ENCODE peak calls at places on chromosomes 12 and 14, in eight cellular contexts. One of them, this sample, is unnamed. For H3K9me3, the result is how much of the 10 kb centered on the place peaks cover.

GRCh38 chr12:481422-481821 is 21.7 kb downstream of the B4GALNT3 start:
- DNase-seq in breast epithelium: no peak
- DNase-seq in SJCRH30: peak
- DNase-seq in mucosa of descending colon: no peak
- DNase-seq in BE2C: peak
- DNase-seq in RWPE2: no peak
- DNase-seq in naive thymus-derived CD4-positive, alpha-beta T cell: no peak
- DNase-seq in left ventricle myocardium inferior: peak
- DNase-seq in this sample: peak

GRCh38 chr14:102262894-102263462 is 42.0 kb downstream of the MOK start:
- DNase-seq in breast epithelium: no peak
- DNase-seq in SJCRH30: peak
- DNase-seq in mucosa of descending colon: no peak
- DNase-seq in BE2C: peak
- DNase-seq in RWPE2: peak
- DNase-seq in naive thymus-derived CD4-positive, alpha-beta T cell: no peak
- DNase-seq in left ventricle myocardium inferior: no peak
- DNase-seq in this sample: no peak

GRCh38 chr12:62933220-62933870 is 1.6 kb downstream of the PPM1H start:
- DNase-seq in breast epithelium: no peak
- DNase-seq in SJCRH30: no peak
- DNase-seq in mucosa of descending colon: no peak
- DNase-seq in BE2C: no peak
- DNase-seq in RWPE2: no peak
- DNase-seq in naive thymus-derived CD4-positive, alpha-beta T cell: no peak
- DNase-seq in left ventricle myocardium inferior: peak
- DNase-seq in this sample: no peak

GRCh38 chr12:3838065-3838464 is 35.1 kb downstream of the PARP11 start:
- DNase-seq in breast epithelium: no peak
- DNase-seq in SJCRH30: no peak
- DNase-seq in mucosa of descending colon: no peak
- DNase-seq in BE2C: no peak
- DNase-seq in RWPE2: no peak
- DNase-seq in naive thymus-derived CD4-positive, alpha-beta T cell: no peak
- DNase-seq in left ventricle myocardium inferior: no peak
- DNase-seq in this sample: no peak

GRCh38 chr12:128969480-128970055 is 116.3 kb downstream of the GLT1D1 start:
- DNase-seq in breast epithelium: no peak
- DNase-seq in SJCRH30: peak
- DNase-seq in mucosa of descending colon: no peak
- DNase-seq in BE2C: no peak
- DNase-seq in RWPE2: no peak
- DNase-seq in naive thymus-derived CD4-positive, alpha-beta T cell: no peak
- DNase-seq in left ventricle myocardium inferior: no peak
- DNase-seq in this sample: no peak

GRCh38 chr12:102618197-102618897 is 138.0 kb upstream of the IGF1 start:
- DNase-seq in breast epithelium: no peak
- DNase-seq in SJCRH30: no peak
- DNase-seq in mucosa of descending colon: no peak
- DNase-seq in BE2C: no peak
- DNase-seq in RWPE2: no peak
- DNase-seq in naive thymus-derived CD4-positive, alpha-beta T cell: no peak
- DNase-seq in left ventricle myocardium inferior: no peak
- DNase-seq in this sample: no peak

GRCh38 chr12:111458773-111459172 is 53.0 kb downstream of the SH2B3 start:
- DNase-seq in breast epithelium: peak
- DNase-seq in SJCRH30: no peak
- DNase-seq in mucosa of descending colon: no peak
- DNase-seq in BE2C: no peak
- DNase-seq in RWPE2: no peak
- DNase-seq in naive thymus-derived CD4-positive, alpha-beta T cell: no peak
- DNase-seq in left ventricle myocardium inferior: no peak
- DNase-seq in this sample: no peak

GRCh38 chr14:29846339-29847129 is 81.1 kb downstream of the PRKD1 start:
- DNase-seq in breast epithelium: no peak
- DNase-seq in SJCRH30: no peak
- DNase-seq in mucosa of descending colon: no peak
- DNase-seq in BE2C: no peak
- DNase-seq in RWPE2: no peak
- DNase-seq in naive thymus-derived CD4-positive, alpha-beta T cell: no peak
- DNase-seq in left ventricle myocardium inferior: no peak
- DNase-seq in this sample: no peak

GRCh38 chr12:47818007-47818376 is 1.7 kb downstream of the HDAC7 start:
- DNase-seq in breast epithelium: no peak
- DNase-seq in SJCRH30: no peak
- DNase-seq in mucosa of descending colon: no peak
- DNase-seq in BE2C: no peak
- DNase-seq in RWPE2: no peak
- DNase-seq in naive thymus-derived CD4-positive, alpha-beta T cell: no peak
- DNase-seq in left ventricle myocardium inferior: no peak
- DNase-seq in this sample: no peak
- H3K4me3 ChIP-seq in breast epithelium: peak
- H3K4me3 ChIP-seq in SJCRH30: no peak
- H3K4me3 ChIP-seq in mucosa of descending colon: no peak
- H3K4me3 ChIP-seq in BE2C: no peak
- H3K4me3 ChIP-seq in RWPE2: peak
- H3K4me3 ChIP-seq in naive thymus-derived CD4-positive, alpha-beta T cell: peak
- H3K4me3 ChIP-seq in left ventricle myocardium inferior: peak
- H3K4me3 ChIP-seq in this sample: peak

GRCh38 chr14:105943973-105944602 is 417.7 kb downstream of the TMEM121 start:
- DNase-seq in breast epithelium: no peak
- DNase-seq in SJCRH30: no peak
- DNase-seq in mucosa of descending colon: no peak
- DNase-seq in BE2C: no peak
- DNase-seq in RWPE2: no peak
- DNase-seq in naive thymus-derived CD4-positive, alpha-beta T cell: no peak
- DNase-seq in left ventricle myocardium inferior: no peak
- DNase-seq in this sample: no peak

GRCh38 chr14:105945891-105946290 is 419.5 kb downstream of the TMEM121 start:
- DNase-seq in breast epithelium: no peak
- DNase-seq in SJCRH30: no peak
- DNase-seq in mucosa of descending colon: no peak
- DNase-seq in BE2C: peak
- DNase-seq in RWPE2: no peak
- DNase-seq in naive thymus-derived CD4-positive, alpha-beta T cell: peak
- DNase-seq in left ventricle myocardium inferior: no peak
- DNase-seq in this sample: no peak

GRCh38 chr14:105944632-105945610 is 418.5 kb downstream of the TMEM121 start:
- DNase-seq in breast epithelium: peak
- DNase-seq in SJCRH30: peak
- DNase-seq in mucosa of descending colon: peak
- DNase-seq in BE2C: peak
- DNase-seq in RWPE2: no peak
- DNase-seq in naive thymus-derived CD4-positive, alpha-beta T cell: peak
- DNase-seq in left ventricle myocardium inferior: peak
- DNase-seq in this sample: no peak

GRCh38 chr14:105951399-105951798 is 425.0 kb downstream of the TMEM121 start:
- DNase-seq in breast epithelium: no peak
- DNase-seq in SJCRH30: no peak
- DNase-seq in mucosa of descending colon: no peak
- DNase-seq in BE2C: no peak
- DNase-seq in RWPE2: no peak
- DNase-seq in naive thymus-derived CD4-positive, alpha-beta T cell: no peak
- DNase-seq in left ventricle myocardium inferior: no peak
- DNase-seq in this sample: no peak

DNA sequence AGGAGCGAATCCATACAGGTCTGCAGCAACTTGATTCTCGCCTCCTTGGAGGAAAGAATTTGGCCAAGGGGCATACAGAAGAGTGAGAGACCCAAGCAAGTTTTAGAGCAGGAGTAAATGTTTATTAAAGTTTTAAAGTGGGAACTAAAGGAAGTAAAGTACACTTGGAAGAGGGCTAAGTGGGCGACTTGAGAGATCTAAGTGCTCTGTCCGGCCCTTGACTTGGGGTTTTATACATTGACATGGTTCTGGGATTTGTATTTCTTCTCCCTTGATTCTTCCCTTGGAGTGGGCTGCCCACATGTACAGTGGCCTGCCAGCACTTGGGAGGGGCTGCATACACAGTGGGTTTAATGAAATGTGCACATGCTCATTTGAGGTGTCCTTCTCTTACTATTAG is 421.2 kb downstream of the TMEM121 start:
- DNase-seq in breast epithelium: no peak
- DNase-seq in SJCRH30: no peak
- DNase-seq in mucosa of descending colon: no peak
- DNase-seq in BE2C: no peak
- DNase-seq in RWPE2: no peak
- DNase-seq in naive thymus-derived CD4-positive, alpha-beta T cell: no peak
- DNase-seq in left ventricle myocardium inferior: no peak
- DNase-seq in this sample: no peak
- H3K9me3 ChIP-seq in breast epithelium: under half
- H3K9me3 ChIP-seq in SJCRH30: under half
- H3K9me3 ChIP-seq in mucosa of descending colon: under half
- H3K9me3 ChIP-seq in BE2C: under half
- H3K9me3 ChIP-seq in RWPE2: under half
- H3K9me3 ChIP-seq in naive thymus-derived CD4-positive, alpha-beta T cell: under half
- H3K9me3 ChIP-seq in left ventricle myocardium inferior: under half
- H3K9me3 ChIP-seq in this sample: under half

GRCh38 chr12:54172102-54172630 is 16.6 kb downstream of the SMUG1 start:
- DNase-seq in breast epithelium: no peak
- DNase-seq in SJCRH30: no peak
- DNase-seq in mucosa of descending colon: no peak
- DNase-seq in BE2C: no peak
- DNase-seq in RWPE2: no peak
- DNase-seq in naive thymus-derived CD4-positive, alpha-beta T cell: no peak
- DNase-seq in left ventricle myocardium inferior: no peak
- DNase-seq in this sample: no peak

GRCh38 chr12:54175130-54175963 is 13.4 kb downstream of the SMUG1 start:
- DNase-seq in breast epithelium: no peak
- DNase-seq in SJCRH30: no peak
- DNase-seq in mucosa of descending colon: no peak
- DNase-seq in BE2C: no peak
- DNase-seq in RWPE2: no peak
- DNase-seq in naive thymus-derived CD4-positive, alpha-beta T cell: no peak
- DNase-seq in left ventricle myocardium inferior: no peak
- DNase-seq in this sample: no peak

GRCh38 chr12:54169036-54169435 is 19.7 kb downstream of the SMUG1 start:
- DNase-seq in breast epithelium: no peak
- DNase-seq in SJCRH30: no peak
- DNase-seq in mucosa of descending colon: no peak
- DNase-seq in BE2C: no peak
- DNase-seq in RWPE2: no peak
- DNase-seq in naive thymus-derived CD4-positive, alpha-beta T cell: no peak
- DNase-seq in left ventricle myocardium inferior: no peak
- DNase-seq in this sample: no peak

GRCh38 chr12:54173906-54174471 is 14.8 kb downstream of the SMUG1 start:
- DNase-seq in breast epithelium: no peak
- DNase-seq in SJCRH30: no peak
- DNase-seq in mucosa of descending colon: no peak
- DNase-seq in BE2C: no peak
- DNase-seq in RWPE2: no peak
- DNase-seq in naive thymus-derived CD4-positive, alpha-beta T cell: no peak
- DNase-seq in left ventricle myocardium inferior: no peak
- DNase-seq in this sample: no peak

DNA sequence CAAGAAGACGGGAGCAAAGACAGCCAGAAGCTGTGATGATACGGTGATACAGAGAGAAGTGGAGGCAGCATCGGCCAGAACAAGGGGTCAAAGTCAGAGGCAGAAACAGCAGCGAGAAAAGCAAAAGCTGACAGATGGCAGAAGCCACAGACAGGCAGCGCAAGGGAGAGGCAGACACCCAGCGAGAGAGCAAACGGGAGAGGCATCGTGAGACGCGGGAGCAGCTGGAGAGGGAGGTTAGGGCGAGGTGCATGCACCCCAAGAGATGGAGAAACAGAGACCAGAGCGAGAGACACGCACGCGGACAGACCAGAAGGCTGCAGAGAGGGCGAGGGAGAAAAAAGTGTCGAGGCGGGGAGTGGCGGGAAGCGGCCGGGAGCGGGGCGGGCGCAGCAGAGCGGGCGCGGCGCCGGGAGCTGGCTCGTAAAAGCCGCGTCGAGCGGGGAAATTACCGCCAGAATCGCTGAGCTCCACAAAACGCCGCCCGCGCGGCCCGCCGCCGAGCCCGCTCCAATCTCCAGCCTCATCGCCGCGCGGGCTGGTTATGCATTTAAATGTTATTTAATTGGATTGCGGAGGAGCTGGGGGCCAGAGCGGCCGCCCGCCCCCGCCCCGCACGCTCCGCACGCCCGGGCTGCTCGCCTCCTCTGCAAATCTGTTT is 15.6 kb downstream of the SMUG1 start:
- DNase-seq in breast epithelium: no peak
- DNase-seq in SJCRH30: peak
- DNase-seq in mucosa of descending colon: no peak
- DNase-seq in BE2C: peak
- DNase-seq in RWPE2: no peak
- DNase-seq in naive thymus-derived CD4-positive, alpha-beta T cell: peak
- DNase-seq in left ventricle myocardium inferior: peak
- DNase-seq in this sample: no peak
- H3K4me3 ChIP-seq in breast epithelium: peak
- H3K4me3 ChIP-seq in SJCRH30: peak
- H3K4me3 ChIP-seq in mucosa of descending colon: no peak
- H3K4me3 ChIP-seq in BE2C: peak
- H3K4me3 ChIP-seq in RWPE2: peak
- H3K4me3 ChIP-seq in naive thymus-derived CD4-positive, alpha-beta T cell: peak
- H3K4me3 ChIP-seq in left ventricle myocardium inferior: peak
- H3K4me3 ChIP-seq in this sample: peak

GRCh38 chr14:60253649-60254048 is 4.6 kb downstream of the PPM1A start:
- DNase-seq in breast epithelium: no peak
- DNase-seq in SJCRH30: no peak
- DNase-seq in mucosa of descending colon: no peak
- DNase-seq in BE2C: no peak
- DNase-seq in RWPE2: no peak
- DNase-seq in naive thymus-derived CD4-positive, alpha-beta T cell: no peak
- DNase-seq in left ventricle myocardium inferior: no peak
- DNase-seq in this sample: no peak

GRCh38 chr14:60251877-60252276 is 2.9 kb downstream of the PPM1A start:
- DNase-seq in breast epithelium: no peak
- DNase-seq in SJCRH30: no peak
- DNase-seq in mucosa of descending colon: no peak
- DNase-seq in BE2C: no peak
- DNase-seq in RWPE2: no peak
- DNase-seq in naive thymus-derived CD4-positive, alpha-beta T cell: no peak
- DNase-seq in left ventricle myocardium inferior: no peak
- DNase-seq in this sample: no peak

GRCh38 chr14:60254176-60254575 is 5.2 kb downstream of the PPM1A start:
- DNase-seq in breast epithelium: no peak
- DNase-seq in SJCRH30: no peak
- DNase-seq in mucosa of descending colon: no peak
- DNase-seq in BE2C: no peak
- DNase-seq in RWPE2: no peak
- DNase-seq in naive thymus-derived CD4-positive, alpha-beta T cell: no peak
- DNase-seq in left ventricle myocardium inferior: no peak
- DNase-seq in this sample: no peak

GRCh38 chr14:60250318-60251035 is 1.5 kb downstream of the PPM1A start:
- DNase-seq in breast epithelium: no peak
- DNase-seq in SJCRH30: peak
- DNase-seq in mucosa of descending colon: peak
- DNase-seq in BE2C: peak
- DNase-seq in RWPE2: no peak
- DNase-seq in naive thymus-derived CD4-positive, alpha-beta T cell: peak
- DNase-seq in left ventricle myocardium inferior: no peak
- DNase-seq in this sample: no peak

DNA sequence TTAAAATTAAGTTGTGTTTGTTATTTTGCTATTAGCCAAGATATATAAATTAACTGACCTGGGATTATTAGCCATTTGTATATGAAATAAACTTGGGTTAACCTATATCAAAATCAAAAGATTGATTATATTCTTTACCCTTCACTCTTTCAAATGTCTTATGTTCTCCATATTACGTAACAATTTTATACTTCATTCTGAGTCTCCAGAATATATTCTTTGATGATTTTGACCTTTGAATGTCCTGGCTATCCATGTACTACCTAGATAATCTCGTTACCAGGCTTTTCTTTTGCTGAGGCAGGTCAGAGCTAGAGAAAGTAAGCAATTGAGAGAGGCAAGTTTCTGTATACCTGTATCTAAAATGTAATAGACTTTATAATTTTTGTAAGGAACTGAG is 3.6 kb downstream of the PPM1A start:
- DNase-seq in breast epithelium: no peak
- DNase-seq in SJCRH30: no peak
- DNase-seq in mucosa of descending colon: no peak
- DNase-seq in BE2C: no peak
- DNase-seq in RWPE2: no peak
- DNase-seq in naive thymus-derived CD4-positive, alpha-beta T cell: no peak
- DNase-seq in left ventricle myocardium inferior: no peak
- DNase-seq in this sample: no peak
- H3K9me3 ChIP-seq in breast epithelium: under half
- H3K9me3 ChIP-seq in SJCRH30: under half
- H3K9me3 ChIP-seq in mucosa of descending colon: under half
- H3K9me3 ChIP-seq in BE2C: under half
- H3K9me3 ChIP-seq in RWPE2: under half
- H3K9me3 ChIP-seq in naive thymus-derived CD4-positive, alpha-beta T cell: under half
- H3K9me3 ChIP-seq in left ventricle myocardium inferior: under half
- H3K9me3 ChIP-seq in this sample: under half